ENCODE peak calls at places on chromosomes 6 and 20, in four cellular contexts. One of them, this sample, is unnamed.

GRCh38 chr6:109343518-109343917 is 38.7 kb downstream of the CD164 start:
- DNase-seq in left lung: no peak
- DNase-seq in left ventricle myocardium inferior: no peak
- DNase-seq in uterus: no peak
- DNase-seq in this sample: no peak

GRCh38 chr20:12687476-12687875 is 321.3 kb upstream of the SPTLC3 start:
- DNase-seq in left lung: no peak
- DNase-seq in left ventricle myocardium inferior: no peak
- DNase-seq in uterus: no peak
- DNase-seq in this sample: no peak

GRCh38 chr6:52328721-52329120 is 33.2 kb upstream of the PAQR8 start:
- DNase-seq in left lung: no peak
- DNase-seq in left ventricle myocardium inferior: no peak
- DNase-seq in uterus: no peak
- DNase-seq in this sample: no peak

GRCh38 chr6:18609715-18610114 is 222.6 kb downstream of the RNF144B start:
- DNase-seq in left lung: no peak
- DNase-seq in left ventricle myocardium inferior: no peak
- DNase-seq in uterus: no peak
- DNase-seq in this sample: no peak

GRCh38 chr6:52718535-52718934 is 44.7 kb downstream of the GSTA2 start:
- DNase-seq in left lung: no peak
- DNase-seq in left ventricle myocardium inferior: no peak
- DNase-seq in uterus: no peak
- DNase-seq in this sample: no peak

GRCh38 chr20:22452442-22453011 is 131.8 kb downstream of the FOXA2 start:
- DNase-seq in left lung: no peak
- DNase-seq in left ventricle myocardium inferior: no peak
- DNase-seq in uterus: no peak
- DNase-seq in this sample: no peak

GRCh38 chr6:137265574-137265973 is 46.4 kb upstream of the IFNGR1 start:
- DNase-seq in left lung: no peak
- DNase-seq in left ventricle myocardium inferior: no peak
- DNase-seq in uterus: no peak
- DNase-seq in this sample: no peak

GRCh38 chr6:44805239-44805849 is 417.8 kb downstream of the CDC5L start:
- DNase-seq in left lung: no peak
- DNase-seq in left ventricle myocardium inferior: no peak
- DNase-seq in uterus: no peak
- DNase-seq in this sample: no peak

GRCh38 chr6:17485181-17485580 is 91.8 kb downstream of the CAP2 start:
- DNase-seq in left lung: no peak
- DNase-seq in left ventricle myocardium inferior: no peak
- DNase-seq in uterus: no peak
- DNase-seq in this sample: no peak

GRCh38 chr6:79385893-79386292 is 151.3 kb downstream of the LCA5 start:
- DNase-seq in left lung: no peak
- DNase-seq in left ventricle myocardium inferior: no peak
- DNase-seq in uterus: no peak
- DNase-seq in this sample: no peak

GRCh38 chr6:47203266-47203967 is 106.3 kb downstream of the TNFRSF21 start:
- DNase-seq in left lung: no peak
- DNase-seq in left ventricle myocardium inferior: no peak
- DNase-seq in uterus: no peak
- DNase-seq in this sample: no peak

GRCh38 chr20:43446361-43446879 is 11.3 kb upstream of the SRSF6 start:
- DNase-seq in left lung: no peak
- DNase-seq in left ventricle myocardium inferior: no peak
- DNase-seq in uterus: no peak
- DNase-seq in this sample: no peak

GRCh38 chr20:43456809-43457639 is 672 bp upstream of the SRSF6 start:
- DNase-seq in left lung: peak; percentile 88
- DNase-seq in left ventricle myocardium inferior: peak; percentile 87
- DNase-seq in uterus: peak; percentile 84
- DNase-seq in this sample: peak; percentile 85

GRCh38 chr20:43452404-43453126 is 5.1 kb upstream of the SRSF6 start:
- DNase-seq in left lung: no peak
- DNase-seq in left ventricle myocardium inferior: no peak
- DNase-seq in uterus: no peak
- DNase-seq in this sample: no peak

GRCh38 chr20:43448748-43449535 is 8.8 kb upstream of the SRSF6 start:
- DNase-seq in left lung: no peak
- DNase-seq in left ventricle myocardium inferior: no peak
- DNase-seq in uterus: peak; percentile 21
- DNase-seq in this sample: no peak

DNA sequence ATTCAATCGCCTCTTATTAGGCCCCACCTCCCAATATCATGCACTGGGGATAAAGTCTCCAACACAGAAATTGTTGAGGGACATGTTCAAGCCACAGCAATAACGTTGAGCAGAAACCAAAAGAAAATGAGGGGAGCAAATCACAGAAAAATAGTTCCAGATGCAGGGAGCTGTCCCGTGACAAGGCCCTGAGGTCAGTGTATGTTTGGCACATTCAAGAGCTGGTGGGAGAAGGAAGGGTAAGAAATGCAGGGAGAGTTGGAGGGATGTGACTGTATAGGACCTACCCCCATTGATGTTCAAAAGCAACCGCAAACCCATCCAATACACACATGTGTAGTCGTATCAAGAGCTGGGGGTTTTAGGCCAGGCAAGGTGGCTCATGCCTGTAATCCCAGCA is 6.3 kb upstream of the SRSF6 start:
- DNase-seq in left lung: no peak
- DNase-seq in left ventricle myocardium inferior: no peak
- DNase-seq in uterus: no peak
- DNase-seq in this sample: no peak
- H3K4me1 ChIP-seq in left lung: peaks cover 2% of the 10 kb centered on the region
- H3K4me1 ChIP-seq in left ventricle myocardium inferior: peaks cover 10% of the 10 kb centered on the region
- H3K4me1 ChIP-seq in uterus: peaks cover 2% of the 10 kb centered on the region
- H3K4me1 ChIP-seq in this sample: peaks cover 4% of the 10 kb centered on the region

DNA sequence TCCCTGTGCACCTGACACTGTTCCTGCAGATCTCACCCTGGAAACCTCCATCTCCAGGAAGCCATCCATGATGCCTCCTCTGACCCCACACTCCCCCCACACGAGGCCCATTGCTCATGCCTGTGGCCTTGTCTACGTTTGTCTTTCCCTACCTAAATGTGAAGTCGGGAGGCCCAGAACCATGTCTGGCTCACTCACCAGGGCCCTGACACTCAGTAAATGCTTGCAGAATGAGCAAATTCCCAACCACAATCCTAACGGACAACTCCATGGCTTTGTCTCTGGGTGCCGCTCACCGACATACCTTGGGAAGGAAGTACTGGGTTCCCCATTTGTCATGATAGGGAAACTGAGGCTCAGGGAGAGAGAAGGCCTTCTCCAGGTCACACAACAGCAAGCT is 7.3 kb downstream of the PEDS1 start:
- DNase-seq in left lung: peak; percentile 4
- DNase-seq in left ventricle myocardium inferior: no peak
- DNase-seq in uterus: no peak
- DNase-seq in this sample: no peak
- H3K36me3 ChIP-seq in left lung: peaks cover 55% of the 10 kb centered on the region
- H3K36me3 ChIP-seq in left ventricle myocardium inferior: peaks cover 18% of the 10 kb centered on the region
- H3K36me3 ChIP-seq in uterus: no peaks in the 10 kb centered on the region
- H3K36me3 ChIP-seq in this sample: peaks cover 36% of the 10 kb centered on the region

GRCh38 chr6:156949376-156949775 is 172.2 kb downstream of the ARID1B start:
- DNase-seq in left lung: no peak
- DNase-seq in left ventricle myocardium inferior: no peak
- DNase-seq in uterus: no peak
- DNase-seq in this sample: no peak

GRCh38 chr6:156946370-156946936 is 169.3 kb downstream of the ARID1B start:
- DNase-seq in left lung: no peak
- DNase-seq in left ventricle myocardium inferior: no peak
- DNase-seq in uterus: no peak
- DNase-seq in this sample: no peak

GRCh38 chr6:156950084-156950483 is 172.9 kb downstream of the ARID1B start:
- DNase-seq in left lung: no peak
- DNase-seq in left ventricle myocardium inferior: no peak
- DNase-seq in uterus: no peak
- DNase-seq in this sample: no peak

GRCh38 chr6:156948240-156948639 is 171.1 kb downstream of the ARID1B start:
- DNase-seq in left lung: no peak
- DNase-seq in left ventricle myocardium inferior: no peak
- DNase-seq in uterus: no peak
- DNase-seq in this sample: no peak

GRCh38 chr6:156948807-156949206 is 171.6 kb downstream of the ARID1B start:
- DNase-seq in left lung: no peak
- DNase-seq in left ventricle myocardium inferior: no peak
- DNase-seq in uterus: no peak
- DNase-seq in this sample: no peak
- H3K4me1 ChIP-seq in left lung: peaks cover 28% of the 10 kb centered on the region
- H3K4me1 ChIP-seq in left ventricle myocardium inferior: peaks cover 76% of the 10 kb centered on the region
- H3K4me1 ChIP-seq in uterus: peaks cover 11% of the 10 kb centered on the region
- H3K4me1 ChIP-seq in this sample: peaks cover 78% of the 10 kb centered on the region

GRCh38 chr20:13723015-13723414 is 61.7 kb downstream of the ESF1 start:
- DNase-seq in left lung: no peak
- DNase-seq in left ventricle myocardium inferior: no peak
- DNase-seq in uterus: no peak
- DNase-seq in this sample: no peak
- H3K36me3 ChIP-seq in left lung: peaks cover 23% of the 10 kb centered on the region
- H3K36me3 ChIP-seq in left ventricle myocardium inferior: peaks cover 18% of the 10 kb centered on the region
- H3K36me3 ChIP-seq in uterus: peaks cover 2% of the 10 kb centered on the region
- H3K36me3 ChIP-seq in this sample: no peaks in the 10 kb centered on the region

GRCh38 chr20:19958923-19959322 is 58.2 kb upstream of the NAA20 start:
- DNase-seq in left lung: no peak
- DNase-seq in left ventricle myocardium inferior: no peak
- DNase-seq in uterus: no peak
- DNase-seq in this sample: no peak

GRCh38 chr20:19962958-19963357 is 54.2 kb upstream of the NAA20 start:
- DNase-seq in left lung: no peak
- DNase-seq in left ventricle myocardium inferior: no peak
- DNase-seq in uterus: no peak
- DNase-seq in this sample: no peak

GRCh38 chr20:19960745-19961144 is 56.4 kb upstream of the NAA20 start:
- DNase-seq in left lung: no peak
- DNase-seq in left ventricle myocardium inferior: no peak
- DNase-seq in uterus: no peak
- DNase-seq in this sample: no peak

GRCh38 chr20:19958243-19958642 is 58.9 kb upstream of the NAA20 start:
- DNase-seq in left lung: no peak
- DNase-seq in left ventricle myocardium inferior: no peak
- DNase-seq in uterus: no peak
- DNase-seq in this sample: no peak

GRCh38 chr20:19961298-19961697 is 55.9 kb upstream of the NAA20 start:
- DNase-seq in left lung: no peak
- DNase-seq in left ventricle myocardium inferior: no peak
- DNase-seq in uterus: no peak
- DNase-seq in this sample: no peak
- H3K4me1 ChIP-seq in left lung: peaks cover 28% of the 10 kb centered on the region
- H3K4me1 ChIP-seq in left ventricle myocardium inferior: peaks cover 31% of the 10 kb centered on the region
- H3K4me1 ChIP-seq in uterus: no peaks in the 10 kb centered on the region
- H3K4me1 ChIP-seq in this sample: peaks cover 12% of the 10 kb centered on the region

GRCh38 chr20:25282796-25283195 is 34.9 kb downstream of the PYGB start:
- DNase-seq in left lung: peak; percentile 66
- DNase-seq in left ventricle myocardium inferior: no peak
- DNase-seq in uterus: peak; percentile 9
- DNase-seq in this sample: no peak
- H3K36me3 ChIP-seq in left lung: peaks cover 100% of the 10 kb centered on the region
- H3K36me3 ChIP-seq in left ventricle myocardium inferior: peaks cover 100% of the 10 kb centered on the region
- H3K36me3 ChIP-seq in uterus: no peaks in the 10 kb centered on the region
- H3K36me3 ChIP-seq in this sample: peaks cover 91% of the 10 kb centered on the region

GRCh38 chr6:30029587-30029986 is 31.5 kb upstream of the POLR1H start:
- DNase-seq in left lung: no peak
- DNase-seq in left ventricle myocardium inferior: no peak
- DNase-seq in uterus: no peak
- DNase-seq in this sample: no peak
- H3K4me1 ChIP-seq in left lung: no peaks in the 10 kb centered on the region
- H3K4me1 ChIP-seq in left ventricle myocardium inferior: no peaks in the 10 kb centered on the region
- H3K4me1 ChIP-seq in uterus: no peaks in the 10 kb centered on the region
- H3K4me1 ChIP-seq in this sample: no peaks in the 10 kb centered on the region

GRCh38 chr20:33843854-33844253 is 32.7 kb downstream of the CHMP4B start:
- DNase-seq in left lung: no peak
- DNase-seq in left ventricle myocardium inferior: no peak
- DNase-seq in uterus: no peak
- DNase-seq in this sample: no peak

GRCh38 chr20:33851842-33852466 is 40.8 kb downstream of the CHMP4B start:
- DNase-seq in left lung: no peak
- DNase-seq in left ventricle myocardium inferior: no peak
- DNase-seq in uterus: no peak
- DNase-seq in this sample: no peak

GRCh38 chr20:33846291-33846916 is 35.3 kb downstream of the CHMP4B start:
- DNase-seq in left lung: no peak
- DNase-seq in left ventricle myocardium inferior: peak; percentile 29
- DNase-seq in uterus: peak; percentile 64
- DNase-seq in this sample: no peak

GRCh38 chr20:33850159-33850558 is 39.0 kb downstream of the CHMP4B start:
- DNase-seq in left lung: no peak
- DNase-seq in left ventricle myocardium inferior: no peak
- DNase-seq in uterus: no peak
- DNase-seq in this sample: no peak

GRCh38 chr20:33848391-33848790 is 37.2 kb downstream of the CHMP4B start:
- DNase-seq in left lung: peak; percentile 40
- DNase-seq in left ventricle myocardium inferior: no peak
- DNase-seq in uterus: no peak
- DNase-seq in this sample: no peak
- H3K36me3 ChIP-seq in left lung: peaks cover 53% of the 10 kb centered on the region
- H3K36me3 ChIP-seq in left ventricle myocardium inferior: peaks cover 40% of the 10 kb centered on the region
- H3K36me3 ChIP-seq in uterus: no peaks in the 10 kb centered on the region
- H3K36me3 ChIP-seq in this sample: peaks cover 4% of the 10 kb centered on the region